ENCODE peak calls at places on chromosomes 12 and 14, in five cellular contexts. One of them, this sample, is unnamed.

GRCh38 chr12:57845478-57846284 is 848 bp downstream of the CTDSP2 start:
- DNase-seq in hepatocyte: peak
- DNase-seq in stimulated activated CD4-positive, alpha-beta T cell treated with anti-CD3 and anti-CD28 coated beads, Interleukin-4, amount 100 ng/mL, for 1 hour: peak
- DNase-seq in sigmoid colon: peak
- DNase-seq in activated T-helper 1 cell treated with Interleukin-2 at 50 U/mL for 16 hours: peak
- DNase-seq in this sample: peak

GRCh38 chr12:47776471-47777143 is 3.6 kb downstream of the SLC48A1 start:
- DNase-seq in stimulated activated CD4-positive, alpha-beta T cell treated with anti-CD3 and anti-CD28 coated beads, Interleukin-4, amount 100 ng/mL, for 1 hour: no peak
- DNase-seq in activated T-helper 1 cell treated with Interleukin-2 at 50 U/mL for 16 hours: no peak
- DNase-seq in sigmoid colon: peak
- DNase-seq in hepatocyte: no peak
- DNase-seq in this sample: no peak

GRCh38 chr14:94036328-94037167 is 10.4 kb downstream of the OTUB2 start:
- DNase-seq in sigmoid colon: no peak
- DNase-seq in activated T-helper 1 cell treated with Interleukin-2 at 50 U/mL for 16 hours: peak
- DNase-seq in hepatocyte: peak
- DNase-seq in stimulated activated CD4-positive, alpha-beta T cell treated with anti-CD3 and anti-CD28 coated beads, Interleukin-4, amount 100 ng/mL, for 1 hour: peak
- DNase-seq in this sample: no peak

GRCh38 chr14:106459971-106460730 is 933.8 kb downstream of the TMEM121 start:
- DNase-seq in sigmoid colon: no peak
- DNase-seq in hepatocyte: no peak
- DNase-seq in stimulated activated CD4-positive, alpha-beta T cell treated with anti-CD3 and anti-CD28 coated beads, Interleukin-4, amount 100 ng/mL, for 1 hour: peak
- DNase-seq in activated T-helper 1 cell treated with Interleukin-2 at 50 U/mL for 16 hours: peak
- DNase-seq in this sample: no peak

GRCh38 chr14:104121142-104121541 is 17.2 kb upstream of the KIF26A start:
- DNase-seq in activated T-helper 1 cell treated with Interleukin-2 at 50 U/mL for 16 hours: no peak
- DNase-seq in sigmoid colon: no peak
- DNase-seq in hepatocyte: no peak
- DNase-seq in stimulated activated CD4-positive, alpha-beta T cell treated with anti-CD3 and anti-CD28 coated beads, Interleukin-4, amount 100 ng/mL, for 1 hour: no peak
- DNase-seq in this sample: no peak

GRCh38 chr14:92848941-92849340 is 54.8 kb downstream of the GOLGA5 start:
- DNase-seq in stimulated activated CD4-positive, alpha-beta T cell treated with anti-CD3 and anti-CD28 coated beads, Interleukin-4, amount 100 ng/mL, for 1 hour: no peak
- DNase-seq in hepatocyte: no peak
- DNase-seq in activated T-helper 1 cell treated with Interleukin-2 at 50 U/mL for 16 hours: no peak
- DNase-seq in sigmoid colon: no peak
- DNase-seq in this sample: no peak

GRCh38 chr12:56978397-56979138 is 21.2 kb upstream of the RDH16 start:
- DNase-seq in hepatocyte: no peak
- DNase-seq in sigmoid colon: no peak
- DNase-seq in activated T-helper 1 cell treated with Interleukin-2 at 50 U/mL for 16 hours: no peak
- DNase-seq in stimulated activated CD4-positive, alpha-beta T cell treated with anti-CD3 and anti-CD28 coated beads, Interleukin-4, amount 100 ng/mL, for 1 hour: no peak
- DNase-seq in this sample: no peak

GRCh38 chr14:60116181-60116580 is 24.5 kb downstream of the PCNX4 start:
- DNase-seq in sigmoid colon: no peak
- DNase-seq in hepatocyte: no peak
- DNase-seq in stimulated activated CD4-positive, alpha-beta T cell treated with anti-CD3 and anti-CD28 coated beads, Interleukin-4, amount 100 ng/mL, for 1 hour: no peak
- DNase-seq in activated T-helper 1 cell treated with Interleukin-2 at 50 U/mL for 16 hours: no peak
- DNase-seq in this sample: no peak

GRCh38 chr14:54182419-54183040 is 214.3 kb upstream of the CDKN3 start:
- DNase-seq in activated T-helper 1 cell treated with Interleukin-2 at 50 U/mL for 16 hours: no peak
- DNase-seq in sigmoid colon: no peak
- DNase-seq in hepatocyte: no peak
- DNase-seq in stimulated activated CD4-positive, alpha-beta T cell treated with anti-CD3 and anti-CD28 coated beads, Interleukin-4, amount 100 ng/mL, for 1 hour: no peak
- DNase-seq in this sample: no peak

GRCh38 chr12:57138526-57139272 is 8.7 kb downstream of the LRP1-AS start:
- DNase-seq in activated T-helper 1 cell treated with Interleukin-2 at 50 U/mL for 16 hours: no peak
- DNase-seq in sigmoid colon: peak
- DNase-seq in stimulated activated CD4-positive, alpha-beta T cell treated with anti-CD3 and anti-CD28 coated beads, Interleukin-4, amount 100 ng/mL, for 1 hour: no peak
- DNase-seq in hepatocyte: peak
- DNase-seq in this sample: no peak

GRCh38 chr12:100576311-100577036 is 3.0 kb downstream of the GAS2L3 start:
- DNase-seq in sigmoid colon: no peak
- DNase-seq in activated T-helper 1 cell treated with Interleukin-2 at 50 U/mL for 16 hours: no peak
- DNase-seq in hepatocyte: peak
- DNase-seq in stimulated activated CD4-positive, alpha-beta T cell treated with anti-CD3 and anti-CD28 coated beads, Interleukin-4, amount 100 ng/mL, for 1 hour: no peak
- DNase-seq in this sample: no peak

GRCh38 chr12:69623970-69624369 is 13.3 kb upstream of the LRRC10 start:
- DNase-seq in activated T-helper 1 cell treated with Interleukin-2 at 50 U/mL for 16 hours: no peak
- DNase-seq in sigmoid colon: no peak
- DNase-seq in stimulated activated CD4-positive, alpha-beta T cell treated with anti-CD3 and anti-CD28 coated beads, Interleukin-4, amount 100 ng/mL, for 1 hour: no peak
- DNase-seq in hepatocyte: no peak
- DNase-seq in this sample: no peak

GRCh38 chr12:124390442-124391116 is 95.7 kb downstream of the RFLNA start:
- DNase-seq in stimulated activated CD4-positive, alpha-beta T cell treated with anti-CD3 and anti-CD28 coated beads, Interleukin-4, amount 100 ng/mL, for 1 hour: no peak
- DNase-seq in hepatocyte: no peak
- DNase-seq in activated T-helper 1 cell treated with Interleukin-2 at 50 U/mL for 16 hours: no peak
- DNase-seq in sigmoid colon: peak
- DNase-seq in this sample: no peak

This sample was measured in mesenteric fat pad.